ENCODE peak calls at places on chromosomes 11 and 22, in six cellular contexts. One of them, this sample, is unnamed. For H3K4me1, the result is how much of the 10 kb centered on the place peaks cover.

GRCh38 chr22:36940676-36941075 is 27.2 kb downstream of the CSF2RB start:
- DNase-seq in DND-41: no peak
- DNase-seq in MM.1S: peak
- DNase-seq in mesenchymal stem cell: no peak
- DNase-seq in neural progenitor cell: no peak
- DNase-seq in colonic mucosa: no peak
- DNase-seq in this sample: no peak

GRCh38 chr22:45170001-45170466 is 6.3 kb downstream of the NUP50 start:
- DNase-seq in DND-41: no peak
- DNase-seq in MM.1S: peak
- DNase-seq in neural progenitor cell: no peak
- DNase-seq in colonic mucosa: no peak
- DNase-seq in mesenchymal stem cell: no peak
- DNase-seq in this sample: no peak

GRCh38 chr11:85620243-85620642 is 6.9 kb downstream of the DLG2 start:
- DNase-seq in neural progenitor cell: no peak
- DNase-seq in colonic mucosa: no peak
- DNase-seq in MM.1S: no peak
- DNase-seq in mesenchymal stem cell: no peak
- DNase-seq in DND-41: no peak
- DNase-seq in this sample: no peak

GRCh38 chr22:37137903-37138665 is 11.6 kb downstream of the IL2RB start:
- DNase-seq in DND-41: no peak
- DNase-seq in MM.1S: peak
- DNase-seq in mesenchymal stem cell: no peak
- DNase-seq in colonic mucosa: no peak
- DNase-seq in neural progenitor cell: no peak
- DNase-seq in this sample: no peak

GRCh38 chr22:44845796-44846720 is 93.7 kb downstream of the ARHGAP8 start:
- DNase-seq in DND-41: no peak
- DNase-seq in colonic mucosa: no peak
- DNase-seq in neural progenitor cell: no peak
- DNase-seq in mesenchymal stem cell: no peak
- DNase-seq in MM.1S: no peak
- DNase-seq in this sample: no peak

GRCh38 chr22:33051960-33052839 is 6.0 kb downstream of the SYN3 start:
- DNase-seq in colonic mucosa: no peak
- DNase-seq in neural progenitor cell: peak
- DNase-seq in MM.1S: no peak
- DNase-seq in mesenchymal stem cell: no peak
- DNase-seq in DND-41: no peak
- DNase-seq in this sample: no peak

GRCh38 chr11:64881476-64881875 is 3.1 kb upstream of the EHD1 start:
- DNase-seq in MM.1S: no peak
- DNase-seq in mesenchymal stem cell: no peak
- DNase-seq in neural progenitor cell: no peak
- DNase-seq in colonic mucosa: no peak
- DNase-seq in DND-41: no peak
- DNase-seq in this sample: no peak

GRCh38 chr11:64086263-64086938 is 50.7 kb downstream of the FLRT1 start:
- DNase-seq in colonic mucosa: peak
- DNase-seq in mesenchymal stem cell: peak
- DNase-seq in MM.1S: no peak
- DNase-seq in neural progenitor cell: no peak
- DNase-seq in DND-41: no peak
- DNase-seq in this sample: no peak

GRCh38 chr11:117584056-117584830 is 212.8 kb downstream of the DSCAML1 start:
- DNase-seq in colonic mucosa: no peak
- DNase-seq in MM.1S: no peak
- DNase-seq in DND-41: no peak
- DNase-seq in mesenchymal stem cell: no peak
- DNase-seq in neural progenitor cell: no peak
- DNase-seq in this sample: no peak

GRCh38 chr11:93570759-93571413 is 27.7 kb upstream of the SMCO4 start:
- DNase-seq in colonic mucosa: peak
- DNase-seq in neural progenitor cell: no peak
- DNase-seq in DND-41: no peak
- DNase-seq in MM.1S: no peak
- DNase-seq in mesenchymal stem cell: peak
- DNase-seq in this sample: peak

GRCh38 chr11:118439656-118440055 is 3.4 kb downstream of the KMT2A start:
- DNase-seq in DND-41: no peak
- DNase-seq in colonic mucosa: no peak
- DNase-seq in MM.1S: no peak
- DNase-seq in neural progenitor cell: no peak
- DNase-seq in mesenchymal stem cell: no peak
- DNase-seq in this sample: no peak

GRCh38 chr11:115384236-115384635 is 120.0 kb downstream of the CADM1 start:
- DNase-seq in MM.1S: no peak
- DNase-seq in DND-41: no peak
- DNase-seq in neural progenitor cell: no peak
- DNase-seq in colonic mucosa: no peak
- DNase-seq in mesenchymal stem cell: no peak
- DNase-seq in this sample: no peak

GRCh38 chr22:39481595-39481994 is 20.5 kb upstream of the MIEF1 start:
- DNase-seq in mesenchymal stem cell: no peak
- DNase-seq in colonic mucosa: no peak
- DNase-seq in neural progenitor cell: no peak
- DNase-seq in DND-41: no peak
- DNase-seq in MM.1S: no peak
- DNase-seq in this sample: no peak

GRCh38 chr22:48902001-48902869 is 925.4 kb downstream of the BRD1 start:
- DNase-seq in colonic mucosa: no peak
- DNase-seq in neural progenitor cell: no peak
- DNase-seq in DND-41: no peak
- DNase-seq in mesenchymal stem cell: no peak
- DNase-seq in MM.1S: no peak
- DNase-seq in this sample: no peak

GRCh38 chr22:44887941-44888366 is 121.9 kb downstream of the PHF21B start:
- DNase-seq in DND-41: no peak
- DNase-seq in colonic mucosa: no peak
- DNase-seq in mesenchymal stem cell: no peak
- DNase-seq in neural progenitor cell: no peak
- DNase-seq in MM.1S: no peak
- DNase-seq in this sample: no peak

GRCh38 chr11:121337078-121337477 is 44.5 kb downstream of the SC5D start:
- DNase-seq in neural progenitor cell: no peak
- DNase-seq in MM.1S: no peak
- DNase-seq in mesenchymal stem cell: no peak
- DNase-seq in DND-41: no peak
- DNase-seq in colonic mucosa: no peak
- DNase-seq in this sample: no peak

GRCh38 chr11:68903631-68904457 is at the start of the genes IGHMBP2 and MRPL21:
- DNase-seq in DND-41: peak
- DNase-seq in MM.1S: peak
- DNase-seq in neural progenitor cell: peak
- DNase-seq in mesenchymal stem cell: peak
- DNase-seq in colonic mucosa: peak
- DNase-seq in this sample: peak

GRCh38 chr11:93605638-93606037 is 55.8 kb upstream of the CEP295 start:
- DNase-seq in colonic mucosa: no peak
- DNase-seq in DND-41: no peak
- DNase-seq in mesenchymal stem cell: no peak
- DNase-seq in MM.1S: no peak
- DNase-seq in neural progenitor cell: no peak
- DNase-seq in this sample: no peak

GRCh38 chr11:64767344-64768299 is 7.8 kb upstream of the PYGM start:
- DNase-seq in neural progenitor cell: peak
- DNase-seq in mesenchymal stem cell: peak
- DNase-seq in MM.1S: no peak
- DNase-seq in DND-41: peak
- DNase-seq in colonic mucosa: peak
- DNase-seq in this sample: peak

GRCh38 chr11:134266440-134266839 is 9.7 kb upstream of the GLB1L3 start:
- DNase-seq in MM.1S: no peak
- DNase-seq in neural progenitor cell: no peak
- DNase-seq in DND-41: no peak
- DNase-seq in mesenchymal stem cell: no peak
- DNase-seq in colonic mucosa: no peak
- DNase-seq in this sample: no peak

GRCh38 chr22:48096846-48097665 is 1334.6 kb downstream of the TBC1D22A start:
- DNase-seq in DND-41: peak
- DNase-seq in mesenchymal stem cell: no peak
- DNase-seq in neural progenitor cell: peak
- DNase-seq in colonic mucosa: no peak
- DNase-seq in MM.1S: peak
- DNase-seq in this sample: no peak

GRCh38 chr11:63767415-63768231 is 952 bp downstream of the ZFTA start:
- DNase-seq in neural progenitor cell: peak
- DNase-seq in colonic mucosa: peak
- DNase-seq in DND-41: peak
- DNase-seq in MM.1S: peak
- DNase-seq in mesenchymal stem cell: peak
- DNase-seq in this sample: peak

GRCh38 chr11:109865558-109866186 is 227.5 kb upstream of the ZC3H12C start:
- DNase-seq in neural progenitor cell: no peak
- DNase-seq in MM.1S: no peak
- DNase-seq in DND-41: no peak
- DNase-seq in colonic mucosa: peak
- DNase-seq in mesenchymal stem cell: no peak
- DNase-seq in this sample: no peak

GRCh38 chr11:2528301-2529050 is 83.7 kb downstream of the KCNQ1 start:
- DNase-seq in colonic mucosa: no peak
- DNase-seq in MM.1S: no peak
- DNase-seq in mesenchymal stem cell: no peak
- DNase-seq in DND-41: no peak
- DNase-seq in neural progenitor cell: no peak
- DNase-seq in this sample: no peak

GRCh38 chr11:61966673-61967176 is 709 bp downstream of the FTH1 start:
- DNase-seq in DND-41: peak
- DNase-seq in colonic mucosa: peak
- DNase-seq in mesenchymal stem cell: peak
- DNase-seq in MM.1S: peak
- DNase-seq in neural progenitor cell: peak
- DNase-seq in this sample: peak

GRCh38 chr22:36162127-36163034 is 1.8 kb upstream of the APOL3 start:
- DNase-seq in neural progenitor cell: no peak
- DNase-seq in mesenchymal stem cell: no peak
- DNase-seq in colonic mucosa: no peak
- DNase-seq in MM.1S: peak
- DNase-seq in DND-41: peak
- DNase-seq in this sample: no peak

GRCh38 chr11:36333468-36333867 is 37.4 kb downstream of the PRR5L start:
- DNase-seq in DND-41: no peak
- DNase-seq in mesenchymal stem cell: peak
- DNase-seq in colonic mucosa: no peak
- DNase-seq in neural progenitor cell: no peak
- DNase-seq in MM.1S: no peak
- DNase-seq in this sample: peak

GRCh38 chr11:6576471-6577373 is 26.7 kb downstream of the RRP8 start:
- DNase-seq in neural progenitor cell: no peak
- DNase-seq in mesenchymal stem cell: peak
- DNase-seq in DND-41: peak
- DNase-seq in MM.1S: no peak
- DNase-seq in colonic mucosa: no peak
- DNase-seq in this sample: peak

GRCh38 chr22:44523981-44524759 is 26.1 kb upstream of the RTL6 start:
- DNase-seq in DND-41: no peak
- DNase-seq in colonic mucosa: peak
- DNase-seq in MM.1S: no peak
- DNase-seq in neural progenitor cell: no peak
- DNase-seq in mesenchymal stem cell: peak
- DNase-seq in this sample: peak

GRCh38 chr11:129372609-129373488 is 2.8 kb upstream of the BARX2 start:
- DNase-seq in neural progenitor cell: peak
- DNase-seq in colonic mucosa: no peak
- DNase-seq in MM.1S: no peak
- DNase-seq in DND-41: no peak
- DNase-seq in mesenchymal stem cell: peak
- DNase-seq in this sample: no peak

GRCh38 chr11:2778630-2779498 is 79.1 kb upstream of the KCNQ1OT1 start:
- DNase-seq in mesenchymal stem cell: peak
- DNase-seq in DND-41: no peak
- DNase-seq in MM.1S: peak
- DNase-seq in colonic mucosa: peak
- DNase-seq in neural progenitor cell: no peak
- DNase-seq in this sample: peak

GRCh38 chr11:838441-839279 is 3.7 kb downstream of the POLR2L start:
- DNase-seq in mesenchymal stem cell: peak
- DNase-seq in DND-41: no peak
- DNase-seq in neural progenitor cell: peak
- DNase-seq in MM.1S: no peak
- DNase-seq in colonic mucosa: peak
- DNase-seq in this sample: peak

GRCh38 chr11:26557666-26558065 is 14.4 kb downstream of the MUC15 start:
- DNase-seq in neural progenitor cell: no peak
- DNase-seq in colonic mucosa: no peak
- DNase-seq in DND-41: no peak
- DNase-seq in mesenchymal stem cell: no peak
- DNase-seq in MM.1S: no peak
- DNase-seq in this sample: no peak

GRCh38 chr22:25741692-25742626 is at the start of gene MYO18B:
- DNase-seq in neural progenitor cell: no peak
- DNase-seq in MM.1S: no peak
- DNase-seq in colonic mucosa: no peak
- DNase-seq in mesenchymal stem cell: no peak
- DNase-seq in DND-41: no peak
- DNase-seq in this sample: no peak
- H3K4me3 ChIP-seq in neural progenitor cell: no peak
- H3K4me3 ChIP-seq in MM.1S: peak
- H3K4me3 ChIP-seq in colonic mucosa: no peak
- H3K4me3 ChIP-seq in mesenchymal stem cell: no peak
- H3K4me3 ChIP-seq in DND-41: no peak
- H3K4me3 ChIP-seq in this sample: no peak

GRCh38 chr11:72624496-72625201 is 49.6 kb downstream of the PDE2A start:
- DNase-seq in mesenchymal stem cell: peak
- DNase-seq in MM.1S: no peak
- DNase-seq in DND-41: no peak
- DNase-seq in colonic mucosa: no peak
- DNase-seq in neural progenitor cell: no peak
- DNase-seq in this sample: no peak
- H3K4me1 ChIP-seq in mesenchymal stem cell: under half
- H3K4me1 ChIP-seq in MM.1S: under half
- H3K4me1 ChIP-seq in DND-41: under half
- H3K4me1 ChIP-seq in colonic mucosa: under half
- H3K4me1 ChIP-seq in neural progenitor cell: under half
- H3K4me1 ChIP-seq in this sample: under half

GRCh38 chr22:20137113-20137512 is 5.5 kb downstream of the ZDHHC8 start:
- DNase-seq in neural progenitor cell: no peak
- DNase-seq in MM.1S: no peak
- DNase-seq in DND-41: no peak
- DNase-seq in colonic mucosa: no peak
- DNase-seq in mesenchymal stem cell: no peak
- DNase-seq in this sample: no peak
- H3K9ac ChIP-seq in neural progenitor cell: no peak
- H3K9ac ChIP-seq in MM.1S: no peak
- H3K9ac ChIP-seq in DND-41: no peak
- H3K9ac ChIP-seq in colonic mucosa: no peak
- H3K9ac ChIP-seq in mesenchymal stem cell: no peak
- H3K9ac ChIP-seq in this sample: no peak

GRCh38 chr11:67290801-67291200 is 1.7 kb downstream of the ANKRD13D start:
- DNase-seq in DND-41: no peak
- DNase-seq in mesenchymal stem cell: no peak
- DNase-seq in neural progenitor cell: no peak
- DNase-seq in MM.1S: no peak
- DNase-seq in colonic mucosa: no peak
- DNase-seq in this sample: no peak
- H3K4me3 ChIP-seq in DND-41: no peak
- H3K4me3 ChIP-seq in mesenchymal stem cell: peak
- H3K4me3 ChIP-seq in neural progenitor cell: no peak
- H3K4me3 ChIP-seq in MM.1S: no peak
- H3K4me3 ChIP-seq in colonic mucosa: no peak
- H3K4me3 ChIP-seq in this sample: peak